ENCODE peak calls at places on chromosomes 3 and 15, in ten cellular contexts. D, Y, P, C, M, A, H, B, G and T are unnamed samples.

GRCh38 chr15:74752486-74753395 is 4.1 kb downstream of the CYP1A2 start:
- DNase-seq in D (peak), Y (no peak), P (no peak), C (no peak), M (no peak), A (no peak), H (no peak), B (no peak), G (no peak), T (no peak)

GRCh38 chr15:39300451-39301153 is 280.3 kb upstream of the THBS1 start:
- DNase-seq in D (peak), Y (peak), P (no peak), C (no peak), M (no peak), A (no peak), H (no peak), B (no peak), G (no peak), T (no peak)

GRCh38 chr15:72198410-72199270 is 1.1 kb upstream of the GRAMD2A start:
- DNase-seq in D (no peak), Y (no peak), P (no peak), C (no peak), M (no peak), A (peak), H (no peak), B (no peak), G (no peak), T (no peak)

GRCh38 chr3:187101184-187102072 is 37.9 kb downstream of the RPL39L start:
- DNase-seq in D (peak), Y (peak), P (peak), C (peak), M (no peak), A (no peak), H (peak), B (peak), G (peak), T (no peak)

GRCh38 chr15:34609658-34610057 is 26.2 kb upstream of the GOLGA8B start:
- DNase-seq in D (no peak), Y (no peak), P (no peak), C (no peak), M (no peak), A (no peak), H (peak), B (peak), G (no peak), T (no peak)

GRCh38 chr15:68158046-68158628 is 47.0 kb downstream of the CALML4 start:
- DNase-seq in D (no peak), Y (no peak), P (no peak), C (no peak), M (no peak), A (no peak), H (no peak), B (no peak), G (no peak), T (no peak)

GRCh38 chr15:53693729-53694533 is 65.5 kb downstream of the WDR72 start:
- DNase-seq in D (no peak), Y (peak), P (no peak), C (no peak), M (peak), A (no peak), H (no peak), B (no peak), G (no peak), T (no peak)

GRCh38 chr3:176562381-176562780 is 634.9 kb downstream of the TBL1XR1 start:
- DNase-seq in D (no peak), Y (no peak), P (no peak), C (no peak), M (no peak), A (no peak), H (no peak), B (no peak), G (no peak), T (no peak)